ENCODE peak calls at places on chromosome 19, in six cellular contexts. A is psoas muscle, X is AG09309, F is astrocyte, W is ascending aorta, V is OCI-LY7. L is an unnamed sample.

GRCh38 chr19:2129022-2129421 is 22.3 kb downstream of the AP3D1 start:
- DNase-seq in F (no peak), A (no peak), W (no peak), V (no peak), X (no peak), L (no peak)

GRCh38 chr19:28934626-28935025 is 278.3 kb downstream of the UQCRFS1 start:
- DNase-seq in V (no peak), F (no peak), W (no peak), A (no peak), X (peak), L (no peak)

GRCh38 chr19:46081928-46082727 is 41.3 kb upstream of the IGFL4 start:
- DNase-seq in A (no peak), W (no peak), V (peak), F (peak), X (no peak), L (peak)

GRCh38 chr19:42528354-42529247 is at the start of gene CEACAM1:
- DNase-seq in W (no peak), V (peak), X (no peak), A (no peak), F (no peak), L (peak)

GRCh38 chr19:3620817-3621547 is 5.6 kb downstream of the CACTIN start:
- DNase-seq in A (no peak), V (no peak), W (no peak), X (no peak), F (no peak), L (no peak)

GRCh38 chr19:1097810-1098176 is 2.6 kb upstream of the POLR2E start:
- DNase-seq in W (no peak), F (no peak), V (no peak), A (peak), X (no peak), L (no peak)

GRCh38 chr19:40691421-40692211 is 1.2 kb upstream of the NUMBL start:
- DNase-seq in W (no peak), X (no peak), V (peak), A (peak), F (no peak), L (peak)

GRCh38 chr19:7415163-7415856 is 66.6 kb downstream of the ARHGEF18 start:
- DNase-seq in F (peak), V (no peak), X (no peak), W (no peak), A (no peak), L (no peak)

GRCh38 chr19:36051236-36051635 is 2.8 kb downstream of the THAP8 start:
- DNase-seq in W (no peak), A (no peak), F (no peak), V (peak), X (no peak), L (no peak)

GRCh38 chr19:19721896-19722295 is 11.0 kb downstream of the ZNF14 start:
- DNase-seq in F (no peak), W (no peak), V (no peak), A (no peak), X (no peak), L (no peak)

GRCh38 chr19:38993271-38993670 is 17.7 kb upstream of the FBXO17 start:
- DNase-seq in F (peak), A (no peak), W (no peak), X (no peak), V (no peak), L (no peak)

GRCh38 chr19:14477417-14478112 is 2.4 kb upstream of the PTGER1 start:
- DNase-seq in W (no peak), V (no peak), A (no peak), X (no peak), F (no peak), L (no peak)

GRCh38 chr19:37304190-37304883 is 66.6 kb upstream of the ZNF527 start:
- DNase-seq in V (no peak), A (peak), F (no peak), W (no peak), X (no peak), L (no peak)

GRCh38 chr19:10929402-10929794 is 787 bp downstream of the TIMM29 start:
- DNase-seq in A (no peak), F (no peak), W (no peak), V (no peak), X (no peak), L (no peak)

DNA sequence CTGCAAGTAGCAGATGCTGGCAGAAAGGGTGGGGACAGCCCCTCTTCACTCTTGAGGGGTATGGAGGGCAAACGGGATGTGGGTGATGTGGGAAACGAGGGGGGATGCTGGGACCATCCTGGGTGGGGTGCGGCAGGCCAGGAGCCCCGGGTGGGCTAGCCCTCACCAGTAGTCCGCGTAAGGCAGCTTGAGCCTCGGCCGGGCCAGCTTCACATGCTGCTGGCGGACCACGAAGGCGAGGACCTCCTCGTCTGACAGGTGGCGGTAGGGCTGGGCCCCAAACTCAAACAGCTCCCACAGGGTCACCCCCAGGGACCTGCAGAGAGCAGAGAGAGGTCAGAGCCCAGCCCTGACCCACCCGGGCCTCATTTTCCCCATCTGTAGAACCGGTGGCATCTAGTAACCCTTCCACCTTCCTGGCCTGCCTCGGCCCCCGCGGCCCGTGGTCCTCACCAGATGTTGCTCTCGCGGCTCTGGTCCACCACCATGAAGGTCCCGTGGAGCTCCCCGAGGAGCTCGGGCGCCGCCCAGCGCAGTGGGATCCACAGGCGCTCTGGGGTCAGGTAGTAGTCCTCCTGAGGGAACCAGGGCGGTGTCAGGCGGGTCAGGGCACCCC is 10.7 kb downstream of the LMTK3 start:
- DNase-seq in X (no peak), F (no peak), V (no peak), W (no peak), A (no peak), L (no peak)
- H3K4me3 ChIP-seq in X (no peak), F (no peak), V (peak), W (no peak), A (no peak), L (peak)

GRCh38 chr19:56905616-56906015 is 65.1 kb upstream of the PEG3 start:
- DNase-seq in F (no peak), A (no peak), W (no peak), X (no peak), V (no peak), L (no peak)
- H3K4me3 ChIP-seq in F (no peak), A (no peak), W (no peak), X (no peak), V (no peak), L (no peak)

GRCh38 chr19:57815247-57816075 is 748 bp upstream of the ZNF552 start:
- DNase-seq in V (no peak), A (no peak), X (no peak), F (no peak), W (no peak), L (no peak)
- H3K4me3 ChIP-seq in V (peak), A (peak), X (no peak), F (peak), W (peak), L (peak)

DNA sequence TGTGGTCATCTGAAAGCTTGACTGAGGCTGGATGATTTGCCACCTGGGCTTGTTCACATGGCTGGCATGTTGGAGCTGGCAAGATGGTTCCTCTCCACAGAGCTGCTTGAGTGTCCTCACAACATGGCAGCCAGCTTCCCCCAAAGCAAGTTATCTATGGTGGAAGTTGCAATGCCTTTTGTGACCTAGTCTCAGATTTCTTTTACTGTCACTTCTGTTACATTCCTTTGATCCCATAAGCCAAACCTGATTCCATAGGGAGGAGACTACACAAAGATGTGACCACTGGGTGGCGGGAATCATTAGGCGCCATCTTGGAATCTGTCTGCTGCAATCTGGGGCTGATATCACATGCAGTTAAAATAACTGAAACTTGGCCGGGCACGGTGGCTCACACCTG is 17.5 kb upstream of the LMTK3 start:
- DNase-seq in W (no peak), F (no peak), V (no peak), A (no peak), X (no peak), L (no peak)
- H3K4me3 ChIP-seq in W (no peak), F (no peak), V (no peak), A (no peak), X (no peak), L (no peak)

L was measured in Jurkat, Clone E6-1.